ENCODE peak calls at places on chromosomes 1 and 21, in eight cellular contexts. Q is IMR-90; J is GM23248; X is lung; K is SJSA1; N is effector memory CD4-positive, alpha-beta T cell; V is bronchial epithelial cell; B is uterus. G is an unnamed sample.

GRCh38 chr1:224540535-224540934 is 75.6 kb upstream of the CNIH3 start:
- DNase-seq in Q (no peak), J (no peak), X (no peak), K (no peak), N (no peak), V (no peak), B (no peak), G (no peak)

GRCh38 chr1:17617787-17618557 is 78.5 kb downstream of the ARHGEF10L start:
- DNase-seq in Q (peak; percentile 43), J (peak; percentile 76), X (peak; percentile 38), K (no peak), N (no peak), V (peak; percentile 19), B (peak; percentile 62), G (no peak)

GRCh38 chr1:94259635-94260289 is 22.4 kb upstream of the ARHGAP29 start:
- DNase-seq in Q (peak; percentile 31), J (peak; percentile 64), X (no peak), K (no peak), N (no peak), V (no peak), B (no peak), G (no peak)

GRCh38 chr1:154993572-154994268 is at the start of gene LENEP:
- DNase-seq in Q (no peak), J (no peak), X (no peak), K (no peak), N (no peak), V (no peak), B (no peak), G (no peak)

GRCh38 chr1:98674075-98674781 is 12.7 kb downstream of the SNX7 start:
- DNase-seq in Q (peak; percentile 37), J (peak; percentile 83), X (no peak), K (no peak), N (no peak), V (peak; percentile 18), B (no peak), G (no peak)

GRCh38 chr21:31128234-31128633 is 90.0 kb upstream of the KRTAP19-8 start:
- DNase-seq in Q (peak; percentile 24), J (no peak), X (no peak), K (peak; percentile 41), N (no peak), V (no peak), B (no peak), G (no peak)

GRCh38 chr1:188700116-188700515 is 1777.5 kb downstream of the BRINP3 start:
- DNase-seq in Q (no peak), J (no peak), X (no peak), K (no peak), N (no peak), V (peak; percentile 3), B (no peak), G (no peak)

GRCh38 chr1:67545364-67545763 is 115.2 kb upstream of the SERBP1 start:
- DNase-seq in Q (no peak), J (no peak), X (no peak), K (no peak), N (no peak), V (no peak), B (no peak), G (no peak)

GRCh38 chr21:45152265-45152746 is 77.9 kb downstream of the ADARB1 start:
- DNase-seq in Q (no peak), J (no peak), X (no peak), K (no peak), N (no peak), V (no peak), B (no peak), G (peak; percentile 69)

GRCh38 chr21:16078382-16078781 is 348.6 kb downstream of the USP25 start:
- DNase-seq in Q (no peak), J (no peak), X (no peak), K (no peak), N (no peak), V (no peak), B (no peak), G (no peak)

GRCh38 chr1:155134858-155135415 is 715 bp upstream of the SLC50A1 start:
- DNase-seq in Q (peak; percentile 97), J (peak; percentile 99), X (peak; percentile 93), K (peak; percentile 82), N (peak; percentile 43), V (peak; percentile 98), B (peak; percentile 91), G (peak; percentile 77)

GRCh38 chr1:82227286-82227685 is 426.6 kb downstream of the ADGRL2 start:
- DNase-seq in Q (no peak), J (no peak), X (no peak), K (no peak), N (no peak), V (peak; percentile 7), B (no peak), G (no peak)

GRCh38 chr1:1630965-1631792 is 794 bp upstream of the MMP23B start:
- DNase-seq in Q (no peak), J (peak; percentile 60), X (peak; percentile 51), K (no peak), N (no peak), V (no peak), B (peak; percentile 85), G (no peak)

GRCh38 chr1:206693592-206693991 is 8.9 kb downstream of the MAPKAPK2 start:
- DNase-seq in Q (peak; percentile 50), J (peak; percentile 93), X (no peak), K (no peak), N (no peak), V (no peak), B (no peak), G (no peak)

GRCh38 chr1:206421616-206422355 is 48.5 kb upstream of the IKBKE start:
- DNase-seq in Q (no peak), J (no peak), X (no peak), K (no peak), N (no peak), V (no peak), B (no peak), G (no peak)

GRCh38 chr1:9249534-9250335 is 15.2 kb downstream of the H6PD start:
- DNase-seq in Q (peak; percentile 44), J (peak; percentile 71), X (peak; percentile 59), K (no peak), N (no peak), V (peak; percentile 21), B (peak; percentile 57), G (no peak)

GRCh38 chr1:229325401-229325800 is 17.4 kb downstream of the CCSAP start:
- DNase-seq in Q (no peak), J (no peak), X (no peak), K (no peak), N (no peak), V (no peak), B (no peak), G (no peak)
- H3K4me3 ChIP-seq in Q (no peak overlapping the region), J (no peak overlapping the region), X (no peak overlapping the region), K (no peak overlapping the region), N (peak overlapping the region; percentile 6), V (no peak overlapping the region), B (no peak overlapping the region), G (no peak overlapping the region)

DNA sequence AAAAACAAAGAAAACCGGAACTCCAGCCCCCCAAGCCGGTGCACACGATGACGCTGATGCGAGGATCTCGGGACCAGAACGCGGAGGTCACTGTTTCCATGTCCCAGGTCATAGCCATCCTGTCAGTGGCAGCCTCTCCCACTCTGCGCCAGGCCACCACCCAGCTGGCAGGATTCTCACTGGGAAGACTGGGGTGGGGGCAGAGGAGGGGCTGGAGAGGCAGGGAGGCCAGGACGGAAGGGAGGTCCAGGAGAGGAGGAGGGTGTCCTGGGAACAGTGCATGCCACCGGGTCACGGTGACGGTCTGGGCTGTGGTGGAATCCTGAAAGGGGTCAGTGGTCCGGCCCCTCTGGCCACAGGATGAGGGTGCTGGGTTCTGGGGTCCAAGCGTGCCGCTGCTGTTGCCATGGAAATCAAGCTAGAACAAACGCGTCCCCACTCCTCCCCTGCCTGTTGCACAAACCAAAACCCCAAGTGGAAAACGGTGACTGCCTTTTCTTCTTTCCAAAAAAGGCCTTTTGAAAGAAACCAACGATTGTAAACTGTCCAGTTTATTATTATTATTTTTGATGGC is 26.1 kb downstream of the MRPL37 start:
- DNase-seq in Q (no peak), J (no peak), X (no peak), K (no peak), N (no peak), V (no peak), B (no peak), G (no peak)
- H3K36me3 ChIP-seq in Q (peaks cover 22% of the 10 kb centered on the region), J (no peaks in the 10 kb centered on the region), X (peaks cover 16% of the 10 kb centered on the region), K (peaks cover 82% of the 10 kb centered on the region), N (peaks cover 4% of the 10 kb centered on the region), V (no peaks in the 10 kb centered on the region), B (no peaks in the 10 kb centered on the region), G (no peaks in the 10 kb centered on the region)

DNA sequence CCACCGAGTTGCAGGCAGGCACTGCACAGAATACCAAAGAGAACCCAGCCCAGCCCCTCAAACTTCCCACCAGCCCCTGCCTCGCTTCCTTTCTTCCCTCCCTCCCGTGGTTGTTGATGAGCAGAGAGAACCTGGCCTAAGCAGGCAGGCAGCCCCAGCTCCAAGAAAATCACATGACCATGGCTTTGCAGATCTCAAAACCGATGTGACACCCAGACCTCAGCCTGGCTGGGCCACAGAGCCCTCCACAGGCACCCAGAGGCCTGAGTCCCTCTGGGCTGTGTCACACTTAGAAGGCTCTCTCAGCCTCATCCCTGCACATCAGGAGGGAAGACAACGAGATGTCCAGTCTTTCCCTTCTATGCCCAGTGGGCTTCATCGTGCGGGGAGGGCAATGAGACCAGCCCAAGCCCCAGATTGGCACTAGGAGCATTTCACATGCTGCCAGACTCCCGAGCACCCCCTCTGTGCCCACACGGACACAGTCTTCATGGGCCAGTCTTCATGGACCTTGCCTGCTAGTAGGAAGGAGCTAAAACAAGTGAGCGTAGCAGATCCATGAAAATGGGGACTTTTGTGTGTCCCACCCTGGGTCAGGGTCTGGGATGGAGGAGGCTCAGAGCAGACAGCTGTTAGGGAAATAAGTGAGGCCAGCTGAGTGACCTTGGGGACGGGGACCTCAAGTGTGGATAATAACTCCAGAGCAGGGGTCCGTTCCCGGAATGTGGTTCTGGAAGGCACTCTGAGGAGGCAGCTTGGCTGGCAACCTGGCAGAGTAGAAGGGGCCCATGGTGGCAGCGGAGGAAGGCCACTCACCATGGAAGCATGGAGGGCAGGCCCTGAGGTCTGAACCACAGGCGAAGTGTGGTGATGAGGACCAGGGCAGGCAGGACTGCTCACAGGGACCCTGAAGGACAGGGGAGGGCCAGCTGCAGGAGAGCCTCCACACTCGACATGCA is 204.4 kb upstream of the VAMP3 start:
- DNase-seq in Q (no peak), J (no peak), X (no peak), K (no peak), N (no peak), V (no peak), B (no peak), G (no peak)
- H3K4me3 ChIP-seq in Q (no peak overlapping the region), J (no peak overlapping the region), X (no peak overlapping the region), K (no peak overlapping the region), N (no peak overlapping the region), V (no peak overlapping the region), B (no peak overlapping the region), G (no peak overlapping the region)

DNA sequence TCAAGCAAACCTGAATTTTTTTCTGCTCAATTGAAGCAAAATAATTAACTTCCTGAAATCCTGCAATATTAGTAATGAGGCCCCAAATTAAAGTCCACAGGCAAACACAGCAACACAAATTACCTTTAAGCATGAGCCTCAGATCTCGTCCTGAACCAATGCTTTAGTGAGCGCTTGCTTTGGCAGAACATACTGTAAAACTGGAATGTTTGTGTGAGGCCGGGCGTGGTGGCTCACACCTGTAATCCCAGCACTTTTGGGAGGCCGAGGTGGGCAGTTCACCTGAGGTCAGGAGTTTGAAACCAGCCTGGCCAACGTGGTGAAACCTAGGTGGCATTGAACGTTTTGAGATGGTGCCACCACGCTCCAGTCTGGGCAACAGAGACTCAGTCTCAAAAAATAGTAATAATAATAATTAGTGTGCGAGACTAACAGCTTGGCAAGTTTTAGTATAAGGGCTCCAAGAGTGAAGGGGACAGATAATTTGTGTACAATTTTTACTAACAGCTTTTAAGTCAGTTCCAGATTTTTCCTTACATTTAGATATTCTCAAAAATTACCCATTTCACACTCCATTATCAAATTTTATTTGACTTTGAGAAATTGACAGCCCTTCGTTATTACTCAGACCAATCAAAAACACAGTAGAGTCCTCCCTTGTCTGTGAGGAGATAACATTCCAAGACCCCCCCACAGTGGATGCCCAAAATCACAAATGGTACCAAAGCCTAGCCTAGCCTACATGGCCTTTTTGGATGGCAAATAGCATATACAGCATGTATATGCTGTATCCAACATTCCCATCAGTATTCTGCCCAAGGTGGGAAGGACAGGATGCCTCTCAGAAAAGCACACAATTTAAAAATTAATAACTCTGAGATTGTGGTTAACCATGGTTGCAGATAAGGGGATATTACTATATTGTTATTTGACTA is 17.6 kb downstream of the SFPQ start:
- DNase-seq in Q (no peak), J (no peak), X (no peak), K (no peak), N (no peak), V (no peak), B (no peak), G (no peak)
- H3K36me3 ChIP-seq in Q (peaks cover 44% of the 10 kb centered on the region), J (peaks cover 60% of the 10 kb centered on the region), X (peaks cover 18% of the 10 kb centered on the region), K (peaks cover 59% of the 10 kb centered on the region), N (peaks cover 51% of the 10 kb centered on the region), V (peaks cover 17% of the 10 kb centered on the region), B (no peaks in the 10 kb centered on the region), G (peaks cover 7% of the 10 kb centered on the region)

G was measured in naive thymus-derived CD4-positive, alpha-beta T cell.